ENCODE peak calls at places on chromosome 15, in ten cellular contexts. O, Z, F, Y, V, D, N, I, S and P are unnamed samples. For H3K4me1, the result is how much of the 10 kb centered on the place peaks cover.

GRCh38 chr15:23566070-23567050 is 886 bp downstream of the MKRN3 start:
- DNase-seq in O (no peak), Z (peak), F (no peak), Y (no peak), V (no peak), D (no peak), N (peak), I (no peak), S (no peak), P (no peak)

GRCh38 chr15:80343610-80344009 is 60.6 kb upstream of the ARNT2 start:
- DNase-seq in O (peak), Z (no peak), F (no peak), Y (no peak), V (peak), D (peak), N (no peak), I (no peak), S (no peak), P (no peak)

GRCh38 chr15:52415628-52416027 is 113.1 kb downstream of the MYO5A start:
- DNase-seq in O (no peak), Z (no peak), F (no peak), Y (no peak), V (no peak), D (no peak), N (no peak), I (no peak), S (no peak), P (no peak)

GRCh38 chr15:49313650-49314049 is 109.4 kb upstream of the FGF7 start:
- DNase-seq in O (no peak), Z (no peak), F (no peak), Y (no peak), V (no peak), D (no peak), N (no peak), I (peak), S (no peak), P (no peak)

GRCh38 chr15:101489236-101489632 is 273 bp downstream of the PCSK6 start:
- DNase-seq in O (peak), Z (peak), F (no peak), Y (no peak), V (peak), D (peak), N (no peak), I (peak), S (peak), P (peak)

GRCh38 chr15:72782993-72783562 is 480 bp downstream of the ADPGK start:
- DNase-seq in O (peak), Z (peak), F (no peak), Y (peak), V (peak), D (peak), N (no peak), I (peak), S (peak), P (no peak)

GRCh38 chr15:72112111-72112510 is 5.8 kb downstream of the MYO9A start:
- DNase-seq in O (no peak), Z (no peak), F (no peak), Y (no peak), V (no peak), D (no peak), N (no peak), I (no peak), S (no peak), P (no peak)

GRCh38 chr15:35723852-35724251 is 177.9 kb upstream of the DPH6 start:
- DNase-seq in O (no peak), Z (peak), F (no peak), Y (no peak), V (no peak), D (no peak), N (no peak), I (no peak), S (no peak), P (no peak)

GRCh38 chr15:58770519-58770856 is 614 bp upstream of the MINDY2 start:
- DNase-seq in O (no peak), Z (peak), F (no peak), Y (no peak), V (no peak), D (no peak), N (no peak), I (peak), S (no peak), P (no peak)

GRCh38 chr15:31974855-31975421 is 55.4 kb upstream of the CHRNA7 start:
- DNase-seq in O (no peak), Z (peak), F (peak), Y (no peak), V (no peak), D (no peak), N (no peak), I (peak), S (peak), P (peak)

GRCh38 chr15:80580107-80580506 is 115.0 kb upstream of the ABHD17C start:
- DNase-seq in O (no peak), Z (peak), F (peak), Y (peak), V (no peak), D (no peak), N (no peak), I (peak), S (no peak), P (no peak)

GRCh38 chr15:44194397-44195150 is 497 bp downstream of the FRMD5 start:
- DNase-seq in O (peak), Z (peak), F (no peak), Y (no peak), V (peak), D (peak), N (peak), I (peak), S (no peak), P (no peak)

GRCh38 chr15:69974321-69974720 is 123.4 kb downstream of the TLE3 start:
- DNase-seq in O (no peak), Z (no peak), F (no peak), Y (no peak), V (no peak), D (no peak), N (no peak), I (no peak), S (no peak), P (no peak)

GRCh38 chr15:29139540-29140459 is 129.8 kb downstream of the NSMCE3 start:
- DNase-seq in O (peak), Z (peak), F (peak), Y (peak), V (no peak), D (no peak), N (no peak), I (peak), S (peak), P (peak)

GRCh38 chr15:68316061-68316804 is 38.7 kb downstream of the FEM1B start:
- DNase-seq in O (peak), Z (peak), F (peak), Y (peak), V (no peak), D (no peak), N (no peak), I (no peak), S (peak), P (peak)

GRCh38 chr15:76903251-76903681 is 1.9 kb downstream of the SCAPER start:
- DNase-seq in O (no peak), Z (peak), F (no peak), Y (no peak), V (no peak), D (no peak), N (no peak), I (peak), S (peak), P (peak)

GRCh38 chr15:90231028-90232017 is 2.4 kb downstream of the CIB1 start:
- DNase-seq in O (peak), Z (peak), F (no peak), Y (no peak), V (peak), D (no peak), N (peak), I (no peak), S (no peak), P (no peak)

GRCh38 chr15:71469393-71469792 is 341.0 kb upstream of the NR2E3 start:
- DNase-seq in O (peak), Z (peak), F (peak), Y (no peak), V (no peak), D (no peak), N (no peak), I (peak), S (peak), P (no peak)

GRCh38 chr15:62413147-62413546 is 248.1 kb upstream of the C2CD4B start:
- DNase-seq in O (no peak), Z (no peak), F (no peak), Y (no peak), V (no peak), D (no peak), N (no peak), I (peak), S (no peak), P (no peak)

GRCh38 chr15:59028387-59028955 is 41.0 kb downstream of the RNF111 start:
- DNase-seq in O (no peak), Z (no peak), F (no peak), Y (no peak), V (no peak), D (no peak), N (no peak), I (no peak), S (no peak), P (no peak)

GRCh38 chr15:72782274-72782992 is 1.1 kb downstream of the ADPGK start:
- DNase-seq in O (no peak), Z (no peak), F (no peak), Y (no peak), V (no peak), D (no peak), N (no peak), I (peak), S (no peak), P (no peak)

GRCh38 chr15:73686781-73687256 is 2.6 kb downstream of the CD276 start:
- DNase-seq in O (peak), Z (peak), F (no peak), Y (no peak), V (no peak), D (peak), N (no peak), I (peak), S (no peak), P (no peak)

GRCh38 chr15:90603893-90604292 is 74.2 kb downstream of the CRTC3 start:
- DNase-seq in O (peak), Z (peak), F (no peak), Y (no peak), V (peak), D (peak), N (no peak), I (peak), S (peak), P (no peak)

GRCh38 chr15:70526221-70526973 is 237.0 kb downstream of the UACA start:
- DNase-seq in O (peak), Z (peak), F (peak), Y (peak), V (no peak), D (no peak), N (no peak), I (peak), S (no peak), P (no peak)

GRCh38 chr15:59622289-59622688 is 10.7 kb downstream of the GCNT3 start:
- DNase-seq in O (no peak), Z (peak), F (peak), Y (no peak), V (peak), D (peak), N (no peak), I (peak), S (peak), P (peak)

GRCh38 chr15:56249080-56249479 is 5.4 kb upstream of the RFX7 start:
- DNase-seq in O (no peak), Z (peak), F (peak), Y (no peak), V (no peak), D (no peak), N (no peak), I (peak), S (peak), P (peak)

GRCh38 chr15:85559530-85559929 is 179.1 kb downstream of the AKAP13 start:
- DNase-seq in O (no peak), Z (no peak), F (no peak), Y (no peak), V (no peak), D (no peak), N (no peak), I (no peak), S (peak), P (no peak)

GRCh38 chr15:80160570-80161156 is 7.9 kb downstream of the FAH start:
- DNase-seq in O (peak), Z (peak), F (no peak), Y (peak), V (peak), D (peak), N (no peak), I (peak), S (no peak), P (no peak)

GRCh38 chr15:97598353-97598798 is 362.1 kb upstream of the ARRDC4 start:
- DNase-seq in O (no peak), Z (peak), F (no peak), Y (no peak), V (no peak), D (no peak), N (no peak), I (no peak), S (no peak), P (no peak)

GRCh38 chr15:80495406-80495942 is 91.3 kb downstream of the ARNT2 start:
- DNase-seq in O (no peak), Z (peak), F (no peak), Y (no peak), V (no peak), D (no peak), N (no peak), I (peak), S (no peak), P (no peak)

GRCh38 chr15:35182841-35183479 is 97.9 kb upstream of the NANOGP8 start:
- DNase-seq in O (no peak), Z (no peak), F (peak), Y (no peak), V (no peak), D (no peak), N (no peak), I (no peak), S (peak), P (peak)

GRCh38 chr15:69781411-69782125 is 316.1 kb downstream of the TLE3 start:
- DNase-seq in O (no peak), Z (no peak), F (no peak), Y (no peak), V (no peak), D (no peak), N (no peak), I (no peak), S (no peak), P (no peak)

GRCh38 chr15:50330921-50331320 is 24.1 kb downstream of the GABPB1 start:
- DNase-seq in O (no peak), Z (peak), F (no peak), Y (no peak), V (no peak), D (no peak), N (no peak), I (peak), S (peak), P (no peak)

GRCh38 chr15:60859996-60860494 is 369.1 kb downstream of the RORA start:
- DNase-seq in O (no peak), Z (no peak), F (no peak), Y (no peak), V (no peak), D (no peak), N (no peak), I (peak), S (no peak), P (no peak)

GRCh38 chr15:56537881-56538280 is 72.9 kb upstream of the MNS1 start:
- DNase-seq in O (no peak), Z (no peak), F (no peak), Y (no peak), V (peak), D (peak), N (peak), I (no peak), S (no peak), P (no peak)

GRCh38 chr15:88586401-88587162 is 34.6 kb upstream of the AEN start:
- DNase-seq in O (peak), Z (peak), F (no peak), Y (no peak), V (no peak), D (no peak), N (no peak), I (peak), S (no peak), P (no peak)
- H3K4me1 ChIP-seq in O (under half), Z (under half), F (under half), Y (under half), V (under half), D (under half), N (under half), I (under half), S (under half), P (under half)

GRCh38 chr15:41854443-41854842 is 15.8 kb downstream of the PLA2G4B start:
- DNase-seq in O (no peak), Z (no peak), F (no peak), Y (no peak), V (no peak), D (no peak), N (no peak), I (no peak), S (no peak), P (no peak)

GRCh38 chr15:41853191-41853590 is 14.5 kb downstream of the PLA2G4B start:
- DNase-seq in O (no peak), Z (no peak), F (no peak), Y (no peak), V (no peak), D (no peak), N (no peak), I (no peak), S (no peak), P (no peak)

GRCh38 chr15:41852736-41853135 is 14.1 kb downstream of the PLA2G4B start:
- DNase-seq in O (no peak), Z (no peak), F (no peak), Y (no peak), V (no peak), D (no peak), N (no peak), I (no peak), S (no peak), P (no peak)

GRCh38 chr15:41855121-41855941 is 16.7 kb downstream of the PLA2G4B start:
- DNase-seq in O (no peak), Z (no peak), F (no peak), Y (no peak), V (no peak), D (no peak), N (no peak), I (no peak), S (no peak), P (no peak)

GRCh38 chr15:41853831-41854230 is 15.2 kb downstream of the PLA2G4B start:
- DNase-seq in O (no peak), Z (no peak), F (no peak), Y (no peak), V (no peak), D (no peak), N (no peak), I (no peak), S (no peak), P (no peak)
- H3K4me1 ChIP-seq in O (under half), Z (under half), F (under half), Y (under half), V (under half), D (under half), N (under half), I (under half), S (under half), P (under half)

GRCh38 chr15:92882697-92883642 is 17.2 kb upstream of the CHD2 start:
- DNase-seq in O (peak), Z (no peak), F (no peak), Y (no peak), V (peak), D (peak), N (peak), I (peak), S (no peak), P (peak)
- H3K4me1 ChIP-seq in O (half or more), Z (under half), F (under half), Y (under half), V (under half), D (under half), N (under half), I (under half), S (under half), P (half or more)

GRCh38 chr15:64854041-64854440 is 12.3 kb downstream of the PLEKHO2 start:
- DNase-seq in O (no peak), Z (no peak), F (peak), Y (no peak), V (no peak), D (no peak), N (no peak), I (no peak), S (no peak), P (peak)
- H3K4me1 ChIP-seq in O (half or more), Z (under half), F (under half), Y (under half), V (half or more), D (half or more), N (under half), I (half or more), S (under half), P (under half)

DNA sequence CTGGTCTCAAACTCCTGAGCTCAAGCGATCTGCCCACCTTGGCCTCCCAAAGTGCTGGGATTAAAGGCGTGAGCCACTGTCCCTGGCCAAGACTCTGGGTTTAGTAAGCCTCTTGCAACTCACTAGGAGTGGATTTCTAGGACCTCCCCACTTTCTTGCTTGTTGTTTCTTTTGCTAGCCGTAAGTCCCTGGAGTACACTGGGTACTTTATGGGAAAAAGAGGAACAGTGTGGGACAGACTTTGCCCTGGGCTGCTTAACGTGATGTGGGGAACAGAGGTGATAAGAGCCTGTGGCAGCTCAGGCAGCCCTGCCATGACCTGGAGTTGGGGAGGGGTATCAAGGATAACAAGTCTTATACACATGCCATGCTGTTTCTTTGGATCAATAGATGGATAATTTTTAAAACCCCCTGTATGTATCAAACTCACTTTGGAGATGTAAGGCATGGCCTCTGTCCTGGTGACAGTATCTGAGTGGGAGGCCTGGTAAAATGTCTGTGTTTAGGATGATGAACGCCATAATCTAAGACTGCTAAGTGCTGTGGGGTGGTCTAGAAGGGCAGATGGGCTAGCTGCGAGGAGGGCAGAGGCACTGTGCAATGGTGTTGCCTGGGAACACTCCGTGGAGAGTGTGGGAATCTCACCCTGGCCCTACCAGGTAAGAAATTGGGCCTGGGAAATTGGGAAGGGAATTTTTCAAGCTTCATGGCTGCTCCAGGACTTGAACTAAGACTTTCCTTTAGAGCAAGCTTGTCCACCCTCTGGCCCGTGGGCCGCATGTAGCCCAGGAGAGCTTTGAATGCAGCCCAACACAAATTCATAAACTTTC is 54.8 kb downstream of the SMAD3 start:
- DNase-seq in O (no peak), Z (no peak), F (no peak), Y (no peak), V (no peak), D (no peak), N (no peak), I (no peak), S (no peak), P (no peak)
- H3K4me1 ChIP-seq in O (under half), Z (under half), F (under half), Y (under half), V (half or more), D (under half), N (half or more), I (half or more), S (under half), P (under half)

GRCh38 chr15:40323953-40324937 is 753 bp downstream of the INAFM2 start:
- DNase-seq in O (no peak), Z (peak), F (no peak), Y (no peak), V (peak), D (no peak), N (no peak), I (peak), S (peak), P (peak)
- H3K4me1 ChIP-seq in O (under half), Z (under half), F (under half), Y (under half), V (half or more), D (under half), N (under half), I (under half), S (half or more), P (under half)